ENCODE peak calls at places on chromosomes 1 and 21, in four cellular contexts. D, E, K and Y are unnamed samples.

GRCh38 chr21:37219766-37220432 is 47.2 kb downstream of the VPS26C start:
- DNase-seq in K (no peak), E (no peak), D (no peak), Y (no peak)

GRCh38 chr1:230280054-230280795 is 145.9 kb downstream of the PGBD5 start:
- DNase-seq in E (no peak), K (no peak), D (no peak), Y (no peak)

GRCh38 chr1:65362545-65362944 is 53.2 kb downstream of the DNAJC6 start:
- DNase-seq in K (peak; percentile 19), D (no peak), E (no peak), Y (no peak)

GRCh38 chr1:50424045-50424939 is 1.0 kb upstream of the DMRTA2 start:
- DNase-seq in D (no peak), K (peak; percentile 32), E (no peak), Y (no peak)

GRCh38 chr1:40315239-40315794 is 1.8 kb downstream of the COL9A2 start:
- DNase-seq in E (peak; percentile 93), D (peak; percentile 83), K (peak; percentile 95), Y (peak; percentile 86)

GRCh38 chr1:239389703-239390102 is 3.3 kb downstream of the CHRM3 start:
- DNase-seq in K (no peak), E (no peak), D (no peak), Y (no peak)

GRCh38 chr1:245856944-245857531 is 650.0 kb downstream of the SMYD3 start:
- DNase-seq in D (peak; percentile 95), K (peak; percentile 57), E (no peak), Y (no peak)

GRCh38 chr1:234486858-234487830 is 8.2 kb upstream of the TARBP1 start:
- DNase-seq in D (peak; percentile 84), E (no peak), K (no peak), Y (peak; percentile 11)

GRCh38 chr1:170385750-170386149 is 146.2 kb upstream of the GORAB start:
- DNase-seq in K (no peak), E (no peak), D (no peak), Y (no peak)

GRCh38 chr1:18645172-18646090 is 14.8 kb downstream of the PAX7 start:
- DNase-seq in E (peak; percentile 79), K (peak; percentile 45), D (no peak), Y (no peak)

GRCh38 chr1:210949039-210949438 is 184.9 kb downstream of the KCNH1 start:
- DNase-seq in D (no peak), K (no peak), E (no peak), Y (no peak)

GRCh38 chr1:89686520-89686919 is 53.6 kb downstream of the LRRC8C start:
- DNase-seq in K (no peak), D (no peak), E (no peak), Y (no peak)

GRCh38 chr21:17387030-17387617 is 125.7 kb upstream of the CXADR start:
- DNase-seq in K (peak; percentile 69), D (peak; percentile 59), E (no peak), Y (peak; percentile 61)

GRCh38 chr1:17909634-17910033 is 154.5 kb downstream of the ACTL8 start:
- DNase-seq in D (peak; percentile 24), K (peak; percentile 94), E (peak; percentile 72), Y (no peak)

GRCh38 chr1:174157157-174157806 is 2.0 kb upstream of the RABGAP1L start:
- DNase-seq in E (no peak), D (no peak), K (no peak), Y (no peak)

GRCh38 chr1:33424610-33425009 is 6.3 kb downstream of the PHC2 start:
- DNase-seq in K (peak; percentile 22), E (no peak), D (peak; percentile 31), Y (no peak)

GRCh38 chr1:47906009-47906432 is 91.2 kb downstream of the TRABD2B start:
- DNase-seq in E (no peak), D (no peak), K (no peak), Y (no peak)

GRCh38 chr1:235954306-235955283 is 87.9 kb upstream of the LYST start:
- DNase-seq in E (no peak), D (peak; percentile 34), K (no peak), Y (no peak)

DNA sequence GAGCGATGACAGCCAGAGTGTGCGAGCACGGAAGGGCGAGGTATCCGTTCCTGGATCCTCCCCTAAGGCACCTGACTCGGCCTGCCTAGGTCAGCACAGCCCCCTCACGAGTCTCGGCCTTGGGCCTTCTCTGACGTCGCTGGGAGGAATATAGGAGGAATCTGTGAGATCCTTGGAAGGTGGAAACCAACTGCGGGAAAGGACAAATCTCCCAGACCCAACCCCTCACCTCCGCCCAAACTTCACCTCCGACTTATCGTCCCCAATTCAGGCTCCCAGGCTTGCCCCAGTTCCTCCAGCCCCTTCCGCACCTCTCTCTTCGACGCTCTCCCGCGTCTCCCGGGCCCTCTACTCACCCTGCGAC is 492 bp downstream of the APH1A start:
- DNase-seq in E (no peak), K (peak; percentile 42), D (no peak), Y (no peak)
- H2BK120ac ChIP-seq in E (no peak overlapping the region), K (peak overlapping the region; percentile 29), D (no peak overlapping the region), Y (no peak overlapping the region)

GRCh38 chr1:23567996-23568607 is 8.8 kb upstream of the ID3 start:
- DNase-seq in K (no peak), E (peak; percentile 38), D (no peak), Y (peak; percentile 78)
- H2BK120ac ChIP-seq in K (peak overlapping the region; percentile 97), E (peak overlapping the region; percentile 1), D (peak overlapping the region; percentile 86), Y (peak overlapping the region; percentile 95)

DNA sequence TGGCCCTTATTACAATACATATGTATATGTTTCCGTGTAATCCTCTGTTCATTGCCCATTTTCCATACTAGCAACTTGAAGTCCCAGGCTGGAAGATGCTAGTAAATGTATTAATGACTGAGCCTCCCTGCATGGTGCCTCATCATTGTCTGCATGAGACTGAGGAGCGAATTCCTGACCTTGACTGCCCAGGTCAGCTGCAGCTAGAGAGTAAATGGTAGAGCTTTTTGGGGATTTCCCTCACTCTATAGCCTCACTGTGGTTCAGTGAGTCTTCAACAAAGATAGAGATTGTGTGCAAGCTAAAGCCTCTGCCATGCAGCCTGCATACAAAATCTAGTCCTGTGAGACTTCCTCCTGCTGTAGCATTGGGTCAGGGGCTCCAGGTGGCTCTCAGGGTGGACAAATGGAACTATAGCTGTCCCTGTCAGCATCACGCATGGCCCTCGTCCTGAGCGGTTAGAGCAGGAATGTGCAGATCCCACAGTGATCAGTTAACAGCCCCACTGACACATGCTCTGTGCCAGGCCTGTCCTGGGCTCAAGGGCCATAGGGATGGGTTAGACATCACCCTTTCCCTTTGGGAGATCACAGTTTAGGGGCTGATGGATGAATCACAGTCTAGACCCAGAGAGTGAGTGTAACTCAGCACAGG is 741.7 kb downstream of the MATN1 start:
- DNase-seq in K (no peak), D (no peak), E (no peak), Y (no peak)
- H2BK120ac ChIP-seq in K (no peak overlapping the region), D (no peak overlapping the region), E (no peak overlapping the region), Y (no peak overlapping the region)

DNA sequence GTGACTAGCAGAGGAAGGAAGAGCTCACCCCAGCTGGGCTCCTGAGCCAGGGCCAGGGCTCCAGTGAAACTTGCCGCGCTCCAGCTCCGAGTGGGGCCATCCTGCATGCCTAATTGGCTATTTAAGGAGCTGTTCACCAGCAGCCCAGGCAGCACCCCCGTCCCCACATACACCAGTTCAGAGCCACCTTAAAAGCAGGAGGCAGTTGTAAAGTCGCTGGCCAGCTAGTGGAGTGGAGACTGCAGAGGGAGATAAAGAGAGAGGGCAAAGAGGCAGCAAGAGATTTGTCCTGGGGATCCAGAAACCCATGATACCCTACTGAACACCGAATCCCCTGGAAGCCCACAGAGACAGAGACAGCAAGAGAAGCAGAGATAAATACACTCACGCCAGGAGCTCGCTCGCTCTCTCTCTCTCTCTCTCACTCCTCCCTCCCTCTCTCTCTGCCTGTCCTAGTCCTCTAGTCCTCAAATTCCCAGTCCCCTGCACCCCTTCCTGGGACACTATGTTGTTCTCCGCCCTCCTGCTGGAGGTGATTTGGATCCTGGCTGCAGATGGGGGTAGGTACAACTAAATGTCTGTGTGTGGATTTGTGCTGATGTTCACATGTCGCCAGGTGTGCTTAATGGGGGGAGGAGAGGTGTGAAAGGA is at the start of gene CA14:
- DNase-seq in E (peak; percentile 66), K (peak; percentile 86), D (no peak), Y (peak; percentile 50)
- H2BK120ac ChIP-seq in E (peak within 1 kb of the TSS; percentile 7), K (peak within 1 kb of the TSS; percentile 54), D (peak within 1 kb of the TSS; percentile 57), Y (no peak within 1 kb of the TSS)

GRCh38 chr1:8217011-8217711 is 100.8 kb upstream of the SLC45A1 start:
- DNase-seq in K (peak; percentile 74), E (peak; percentile 66), D (no peak), Y (no peak)

GRCh38 chr1:8218351-8219092 is 99.4 kb upstream of the SLC45A1 start:
- DNase-seq in D (peak; percentile 65), E (no peak), K (no peak), Y (no peak)

GRCh38 chr1:8217809-8218208 is 100.1 kb upstream of the SLC45A1 start:
- DNase-seq in K (no peak), E (no peak), D (no peak), Y (no peak)

GRCh38 chr1:8222789-8223188 is 95.1 kb upstream of the SLC45A1 start:
- DNase-seq in K (no peak), E (no peak), D (no peak), Y (no peak)

DNA sequence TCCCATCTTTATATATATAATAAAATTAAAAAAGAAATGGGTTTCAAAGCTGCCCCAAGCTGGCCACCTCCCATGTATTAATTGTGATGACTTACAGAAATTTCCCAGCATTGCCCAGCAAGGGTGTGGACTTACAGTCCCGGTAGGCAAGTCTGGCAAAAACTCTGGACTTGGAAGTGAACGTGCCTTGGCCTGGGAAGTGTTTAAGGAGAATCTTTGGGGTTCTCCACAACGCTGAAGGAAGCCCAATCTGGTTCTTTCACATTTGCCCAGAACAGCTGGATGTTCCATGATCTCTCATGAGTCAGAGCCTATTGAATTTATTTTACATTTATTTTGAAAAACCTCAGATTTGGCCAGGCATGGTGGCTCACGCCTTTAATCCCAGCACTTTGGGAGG is 98.4 kb upstream of the SLC45A1 start:
- DNase-seq in E (no peak), K (no peak), D (peak; percentile 41), Y (no peak)
- H2BK120ac ChIP-seq in E (no peak overlapping the region), K (no peak overlapping the region), D (peak overlapping the region; percentile 76), Y (no peak overlapping the region)

GRCh38 chr21:46228345-46229051 is at the start of gene LSS:
- DNase-seq in E (peak; percentile 99), D (peak; percentile 97), K (peak; percentile 99), Y (peak; percentile 97)

GRCh38 chr21:46227811-46228344 is 696 bp downstream of the LSS start:
- DNase-seq in E (no peak), D (no peak), K (peak; percentile 18), Y (no peak)

GRCh38 chr21:46229923-46230260 is 1.3 kb upstream of the LSS start:
- DNase-seq in K (no peak), E (no peak), D (no peak), Y (no peak)

GRCh38 chr21:46226920-46227599 is 1.5 kb downstream of the LSS start:
- DNase-seq in K (peak; percentile 22), D (peak; percentile 78), E (no peak), Y (no peak)

DNA sequence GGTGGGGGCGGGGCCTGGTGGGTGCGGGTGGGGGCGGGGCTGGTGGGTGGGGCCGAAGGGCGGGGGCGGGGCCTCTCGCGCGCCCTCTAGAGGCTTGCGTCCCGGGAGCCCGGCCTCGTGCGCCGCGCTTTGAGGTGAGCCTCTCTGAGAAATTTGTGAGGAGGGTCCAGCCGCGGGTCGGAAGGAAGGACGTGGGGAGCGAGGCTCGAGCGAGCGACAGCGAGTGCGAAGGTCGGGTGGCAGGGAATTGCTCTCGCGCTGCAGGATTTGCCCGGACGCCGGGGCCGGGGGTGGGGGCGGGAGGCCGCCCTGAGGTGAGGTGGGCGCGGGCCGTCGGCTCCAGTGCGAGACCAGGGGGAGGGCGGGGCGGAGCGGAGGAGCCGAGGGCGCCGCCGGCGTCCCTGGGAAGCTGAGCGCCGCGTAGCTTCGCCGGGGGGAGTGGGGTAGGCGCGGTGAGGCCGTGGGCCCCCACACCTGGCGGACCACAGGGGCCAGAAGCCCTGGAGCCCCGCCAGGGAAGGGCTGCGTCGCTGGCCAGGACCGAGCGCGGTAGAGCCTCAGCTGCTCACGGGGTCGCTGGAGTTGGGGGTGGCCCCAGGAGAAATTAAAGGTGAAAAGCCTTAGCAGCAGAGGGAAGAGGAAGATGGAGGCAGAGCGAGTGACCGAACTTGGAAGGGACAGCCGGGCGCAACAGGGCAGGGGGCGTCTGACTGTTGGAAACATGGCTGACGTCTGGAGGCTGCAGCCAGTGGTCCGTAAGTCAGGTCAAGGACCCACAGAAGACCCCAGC is 754 bp upstream of the LSS start:
- DNase-seq in E (no peak), K (peak; percentile 10), D (no peak), Y (peak; percentile 74)
- H2BK120ac ChIP-seq in E (no peak overlapping the region), K (peak overlapping the region; percentile 51), D (peak overlapping the region; percentile 8), Y (peak overlapping the region; percentile 73)